ENCODE peak calls at places on chromosomes 12 and 14, in four cellular contexts. H, G, F and Q are unnamed samples.

GRCh38 chr12:72273499-72273837 is 1.3 kb downstream of the TRHDE start:
- DNase-seq in H (peak), G (no peak), F (peak), Q (peak)

GRCh38 chr12:69045430-69045829 is 112.5 kb upstream of the CPM start:
- DNase-seq in H (no peak), G (no peak), F (no peak), Q (no peak)

GRCh38 chr12:26870491-26871419 is 37.8 kb upstream of the ITPR2 start:
- DNase-seq in H (peak), G (peak), F (peak), Q (peak)

GRCh38 chr12:29110506-29111442 is 38.3 kb upstream of the FAR2 start:
- DNase-seq in H (no peak), G (no peak), F (no peak), Q (no peak)

GRCh38 chr12:54053625-54054441 is at the start of gene HOXC4:
- DNase-seq in H (no peak), G (no peak), F (peak), Q (no peak)

GRCh38 chr12:56955631-56956256 is 1.7 kb downstream of the RDH16 start:
- DNase-seq in H (no peak), G (no peak), F (no peak), Q (no peak)

GRCh38 chr12:13368431-13368830 is 171.9 kb downstream of the EMP1 start:
- DNase-seq in H (no peak), G (no peak), F (no peak), Q (no peak)

GRCh38 chr14:53608369-53608768 is 348.3 kb downstream of the BMP4 start:
- DNase-seq in H (peak), G (no peak), F (peak), Q (no peak)

GRCh38 chr12:80186727-80187217 is 87.4 kb downstream of the OTOGL start:
- DNase-seq in H (peak), G (peak), F (peak), Q (peak)

GRCh38 chr12:101616027-101616494 is 21.3 kb downstream of the MYBPC1 start:
- DNase-seq in H (no peak), G (peak), F (no peak), Q (no peak)

GRCh38 chr12:15322164-15323054 is at the start of gene PTPRO:
- DNase-seq in H (peak), G (no peak), F (peak), Q (peak)

GRCh38 chr14:45716506-45716905 is 463.5 kb upstream of the MIS18BP1 start:
- DNase-seq in H (no peak), G (no peak), F (peak), Q (peak)

GRCh38 chr12:66600805-66601392 is 78.0 kb downstream of the GRIP1 start:
- DNase-seq in H (no peak), G (no peak), F (peak), Q (no peak)

GRCh38 chr12:111773801-111774551 is 7.2 kb downstream of the ALDH2 start:
- DNase-seq in H (peak), G (peak), F (no peak), Q (no peak)

GRCh38 chr12:51244269-51244668 is 5.6 kb downstream of the DAZAP2 start:
- DNase-seq in H (no peak), G (no peak), F (no peak), Q (no peak)